ENCODE peak calls at places on chromosomes 3 and 15, in nine cellular contexts. C, N, E, M, L, Q, J, B and T are unnamed samples.

GRCh38 chr3:127410678-127411077 is 122.8 kb upstream of the PRR20G start:
- DNase-seq in J (no peak), M (no peak), Q (no peak), B (no peak), C (no peak), E (no peak), L (no peak), N (no peak), T (no peak)

GRCh38 chr15:62886431-62887071 is 156.0 kb upstream of the TPM1 start:
- DNase-seq in B (no peak), Q (no peak), E (peak), M (no peak), J (no peak), C (no peak), L (no peak), N (no peak), T (peak)

GRCh38 chr15:97143847-97144711 is 813.6 kb downstream of the NR2F2 start:
- DNase-seq in L (no peak), C (no peak), Q (no peak), J (no peak), N (no peak), E (no peak), M (no peak), B (no peak), T (no peak)

GRCh38 chr3:19202754-19203153 is 54.4 kb downstream of the KCNH8 start:
- DNase-seq in L (no peak), J (no peak), E (no peak), M (no peak), C (no peak), N (no peak), Q (no peak), B (no peak), T (no peak)

GRCh38 chr15:31326729-31327673 is at the start of gene KLF13:
- DNase-seq in B (peak), L (peak), J (no peak), Q (peak), C (no peak), N (peak), M (no peak), E (no peak), T (peak)

GRCh38 chr3:127477396-127477795 is 113.1 kb downstream of the TPRA1 start:
- DNase-seq in J (no peak), M (no peak), L (no peak), C (no peak), B (no peak), N (no peak), Q (peak), E (no peak), T (no peak)

GRCh38 chr3:124887177-124887995 is at the start of gene ITGB5:
- DNase-seq in J (no peak), E (peak), Q (peak), L (peak), M (peak), C (peak), B (peak), N (peak), T (peak)

GRCh38 chr15:99909914-99910313 is 176.7 kb upstream of the LYSMD4 start:
- DNase-seq in M (peak), E (no peak), Q (no peak), N (no peak), C (no peak), J (no peak), B (no peak), L (no peak), T (no peak)

GRCh38 chr3:32577621-32578556 is 7.2 kb upstream of the DYNC1LI1 start:
- DNase-seq in J (no peak), L (no peak), M (no peak), N (no peak), B (peak), Q (no peak), C (no peak), E (no peak), T (peak)

GRCh38 chr3:105014631-105015030 is 352.1 kb upstream of the ALCAM start:
- DNase-seq in C (no peak), M (no peak), J (no peak), N (no peak), E (peak), B (no peak), L (no peak), Q (no peak), T (peak)

GRCh38 chr3:143736651-143737050 is 111.6 kb downstream of the SLC9A9 start:
- DNase-seq in Q (no peak), C (no peak), J (no peak), L (no peak), M (no peak), E (peak), N (no peak), B (no peak), T (peak)

GRCh38 chr3:137165117-137165806 is 207.5 kb downstream of the IL20RB start:
- DNase-seq in J (peak), N (no peak), E (peak), Q (no peak), C (no peak), L (no peak), M (peak), B (no peak), T (peak)

GRCh38 chr3:117562000-117562399 is 852.4 kb downstream of the TUSC7 start:
- DNase-seq in M (peak), C (no peak), L (no peak), N (no peak), E (no peak), B (no peak), Q (no peak), J (no peak), T (no peak)

GRCh38 chr3:32313723-32314473 is 75.4 kb downstream of the CMTM8 start:
- DNase-seq in L (no peak), N (no peak), Q (no peak), C (no peak), E (peak), B (no peak), J (no peak), M (no peak), T (peak)

GRCh38 chr3:127702151-127702578 is 29.4 kb downstream of the ABTB1 start:
- DNase-seq in J (no peak), B (no peak), N (peak), L (no peak), C (no peak), M (no peak), E (no peak), Q (peak), T (no peak)

GRCh38 chr3:184603156-184604030 is 41.8 kb downstream of the EPHB3 start:
- DNase-seq in L (no peak), Q (no peak), C (no peak), B (no peak), N (no peak), M (no peak), E (peak), J (no peak), T (no peak)

GRCh38 chr3:180283251-180283650 is 246.5 kb upstream of the PEX5L start:
- DNase-seq in C (no peak), L (no peak), N (no peak), E (no peak), J (no peak), Q (no peak), M (no peak), B (no peak), T (no peak)

GRCh38 chr3:65685621-65686020 is 353.1 kb downstream of the MAGI1 start:
- DNase-seq in C (no peak), Q (no peak), E (peak), B (peak), N (no peak), L (no peak), J (no peak), M (peak), T (no peak)

GRCh38 chr3:82261013-82261412 is 499.6 kb upstream of the GBE1 start:
- DNase-seq in J (no peak), E (no peak), C (no peak), B (no peak), L (no peak), Q (no peak), N (no peak), M (no peak), T (no peak)

GRCh38 chr3:146682176-146682575 is 77.0 kb upstream of the PLSCR5 start:
- DNase-seq in C (no peak), E (no peak), B (no peak), L (no peak), M (no peak), N (no peak), Q (no peak), J (no peak), T (no peak)

GRCh38 chr3:129560931-129561594 is 18.1 kb downstream of the H1-8 start:
- DNase-seq in B (peak), L (no peak), Q (peak), C (peak), J (no peak), E (peak), M (peak), N (no peak), T (peak)

GRCh38 chr15:100781961-100782525 is 97.6 kb upstream of the ALDH1A3 start:
- DNase-seq in Q (no peak), M (no peak), C (no peak), E (no peak), B (peak), L (no peak), N (no peak), J (no peak), T (no peak)

GRCh38 chr3:127421943-127422662 is 134.3 kb upstream of the PRR20G start:
- DNase-seq in Q (no peak), B (no peak), J (no peak), L (no peak), N (peak), C (no peak), M (no peak), E (no peak), T (no peak)

GRCh38 chr15:96329403-96329981 is 1.0 kb upstream of the NR2F2 start:
- DNase-seq in M (no peak), N (peak), C (no peak), E (peak), Q (no peak), J (no peak), B (no peak), L (no peak), T (peak)

GRCh38 chr15:44081223-44082013 is 113.7 kb downstream of the FRMD5 start:
- DNase-seq in M (no peak), L (no peak), J (no peak), Q (no peak), B (no peak), C (no peak), N (no peak), E (peak), T (peak)

GRCh38 chr15:74525328-74525727 is 15.7 kb upstream of the ARID3B start:
- DNase-seq in L (no peak), N (no peak), C (no peak), M (no peak), E (no peak), J (no peak), Q (no peak), B (no peak), T (no peak)

GRCh38 chr3:154779571-154779970 is 300.5 kb upstream of the MME start:
- DNase-seq in L (no peak), M (no peak), C (no peak), N (no peak), Q (no peak), B (no peak), J (no peak), E (peak), T (peak)

GRCh38 chr3:72818092-72818721 is 30.0 kb downstream of the SHQ1 start:
- DNase-seq in M (peak), N (no peak), C (no peak), Q (no peak), B (no peak), J (no peak), L (no peak), E (no peak), T (peak)

GRCh38 chr15:90716317-90716975 is 700 bp upstream of the BLM start:
- DNase-seq in E (peak), N (no peak), Q (no peak), M (no peak), C (no peak), B (no peak), J (no peak), L (no peak), T (peak)

GRCh38 chr3:124878561-124879394 is 8.4 kb downstream of the ITGB5 start:
- DNase-seq in M (no peak), L (no peak), E (peak), C (peak), J (peak), Q (no peak), N (no peak), B (no peak), T (peak)

GRCh38 chr3:115248274-115248673 is 101.2 kb upstream of the ZBTB20 start:
- DNase-seq in B (no peak), J (no peak), L (no peak), Q (no peak), M (no peak), N (no peak), C (no peak), E (peak), T (peak)

GRCh38 chr15:60973637-60974415 is 255.3 kb downstream of the RORA start:
- DNase-seq in C (no peak), M (peak), E (peak), B (no peak), L (no peak), Q (no peak), N (no peak), J (no peak), T (peak)

GRCh38 chr3:166248784-166249183 is 411.6 kb upstream of the BCHE start:
- DNase-seq in J (no peak), E (no peak), N (no peak), M (no peak), Q (no peak), L (no peak), B (no peak), C (no peak), T (no peak)

GRCh38 chr3:178291971-178292370 is 244.3 kb upstream of the KCNMB2 start:
- DNase-seq in M (no peak), N (no peak), C (no peak), Q (no peak), J (no peak), E (no peak), B (no peak), L (no peak), T (no peak)

GRCh38 chr3:134419214-134419965 is 45.1 kb upstream of the AMOTL2 start:
- DNase-seq in B (no peak), E (no peak), L (no peak), J (no peak), M (no peak), Q (no peak), C (no peak), N (no peak), T (no peak)

GRCh38 chr15:66819084-66819483 is 117.0 kb downstream of the SMAD6 start:
- DNase-seq in J (no peak), M (no peak), Q (peak), N (no peak), L (no peak), C (no peak), B (no peak), E (no peak), T (peak)

GRCh38 chr3:112776000-112776399 is 70.7 kb downstream of the CD200R1L start:
- DNase-seq in M (no peak), L (no peak), B (no peak), N (no peak), Q (no peak), E (peak), J (no peak), C (no peak), T (peak)

GRCh38 chr15:77815015-77815414 is 182.3 kb upstream of the LINGO1 start:
- DNase-seq in E (no peak), C (no peak), B (no peak), J (no peak), L (no peak), N (no peak), M (no peak), Q (no peak), T (no peak)

GRCh38 chr3:158105710-158106438 is at the start of gene SHOX2:
- DNase-seq in B (peak), Q (peak), J (no peak), M (no peak), N (peak), E (no peak), C (no peak), L (no peak), T (peak)

GRCh38 chr3:189664311-189664710 is 33.1 kb downstream of the TP63 start:
- DNase-seq in C (peak), M (no peak), N (no peak), J (peak), B (no peak), E (peak), L (no peak), Q (no peak), T (peak)

GRCh38 chr3:139329364-139329850 is 14.4 kb upstream of the MRPS22 start:
- DNase-seq in B (peak), M (peak), C (no peak), N (peak), J (peak), Q (peak), L (peak), E (peak), T (peak)
- H3K4me3 ChIP-seq in B (no peak), M (no peak), C (no peak), N (no peak), J (no peak), Q (peak), L (peak), E (no peak), T (no peak)

GRCh38 chr3:47002490-47003410 is 23.3 kb downstream of the NBEAL2 start:
- DNase-seq in Q (peak), E (no peak), N (peak), C (no peak), M (no peak), J (no peak), L (no peak), B (no peak), T (no peak)
- TF ChIP-seq CTCF in Q (no peak), E (no peak), N (no peak), C (no peak), M (no peak), J (no peak), L (no peak), B (no peak), T (no peak)

DNA sequence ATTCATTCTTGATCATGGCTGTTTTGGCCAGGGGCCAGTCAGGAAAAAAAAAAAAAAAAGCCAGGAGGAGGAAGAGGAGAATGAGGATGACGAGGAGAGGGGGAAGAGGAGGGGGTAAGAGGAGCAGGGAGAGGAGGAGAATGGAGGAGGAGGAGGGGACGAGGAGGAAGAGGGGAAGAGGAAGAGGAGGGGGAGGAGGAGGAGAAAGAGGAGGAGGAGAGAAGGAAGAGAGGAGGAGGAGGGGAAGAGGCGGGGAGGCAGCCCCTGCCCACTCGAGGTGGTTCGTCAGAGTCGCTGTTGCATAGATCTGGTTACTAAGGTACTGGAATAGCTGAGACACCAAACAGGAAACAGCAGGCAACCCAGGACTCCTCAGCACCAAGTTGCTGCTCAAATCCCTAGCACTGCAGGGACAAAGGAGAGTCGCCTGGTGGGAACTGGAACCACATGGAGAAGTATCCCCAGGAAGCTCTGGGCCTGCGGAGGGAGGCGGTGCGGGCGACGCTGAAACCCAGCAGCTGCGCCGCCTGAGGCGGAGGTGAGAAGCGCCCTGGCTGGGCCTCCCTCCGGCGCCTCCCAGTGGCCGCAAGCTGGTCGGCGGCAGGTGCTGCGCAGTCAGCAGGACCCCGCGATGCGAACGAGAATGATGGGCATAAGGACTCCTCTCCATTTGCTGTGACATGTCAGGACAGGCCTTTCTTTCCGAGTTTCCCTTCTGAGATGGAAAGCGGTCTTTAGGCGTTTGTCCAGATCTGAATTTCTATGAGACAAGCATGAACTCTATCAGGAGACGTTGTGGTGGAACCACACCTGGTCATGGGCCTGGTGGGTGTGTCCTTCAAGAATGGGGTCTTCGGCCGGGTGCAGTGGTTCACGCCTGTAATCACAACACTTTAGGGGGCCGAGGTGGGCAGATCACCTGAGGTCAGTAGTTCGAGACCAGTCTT is 17.5 kb downstream of the FAM240A start:
- DNase-seq in E (peak), N (peak), C (peak), Q (peak), B (peak), M (peak), L (peak), J (peak), T (peak)
- H3K4me3 ChIP-seq in E (peak), N (peak), C (peak), Q (peak), B (peak), M (no peak), L (peak), J (peak), T (peak)

GRCh38 chr3:37993811-37994638 is 3.4 kb downstream of the VILL start:
- DNase-seq in E (peak), C (no peak), B (peak), N (peak), Q (peak), M (no peak), J (no peak), L (peak), T (peak)
- TF ChIP-seq CTCF in E (no peak), C (no peak), B (peak), N (no peak), Q (no peak), M (no peak), J (no peak), L (no peak), T (no peak)

GRCh38 chr15:81301815-81302399 is 22.0 kb downstream of the STARD5 start:
- DNase-seq in L (no peak), C (no peak), J (no peak), B (peak), N (no peak), Q (no peak), M (no peak), E (no peak), T (no peak)
- H3K4me3 ChIP-seq in L (peak), C (no peak), J (no peak), B (no peak), N (no peak), Q (peak), M (no peak), E (no peak), T (no peak)

DNA sequence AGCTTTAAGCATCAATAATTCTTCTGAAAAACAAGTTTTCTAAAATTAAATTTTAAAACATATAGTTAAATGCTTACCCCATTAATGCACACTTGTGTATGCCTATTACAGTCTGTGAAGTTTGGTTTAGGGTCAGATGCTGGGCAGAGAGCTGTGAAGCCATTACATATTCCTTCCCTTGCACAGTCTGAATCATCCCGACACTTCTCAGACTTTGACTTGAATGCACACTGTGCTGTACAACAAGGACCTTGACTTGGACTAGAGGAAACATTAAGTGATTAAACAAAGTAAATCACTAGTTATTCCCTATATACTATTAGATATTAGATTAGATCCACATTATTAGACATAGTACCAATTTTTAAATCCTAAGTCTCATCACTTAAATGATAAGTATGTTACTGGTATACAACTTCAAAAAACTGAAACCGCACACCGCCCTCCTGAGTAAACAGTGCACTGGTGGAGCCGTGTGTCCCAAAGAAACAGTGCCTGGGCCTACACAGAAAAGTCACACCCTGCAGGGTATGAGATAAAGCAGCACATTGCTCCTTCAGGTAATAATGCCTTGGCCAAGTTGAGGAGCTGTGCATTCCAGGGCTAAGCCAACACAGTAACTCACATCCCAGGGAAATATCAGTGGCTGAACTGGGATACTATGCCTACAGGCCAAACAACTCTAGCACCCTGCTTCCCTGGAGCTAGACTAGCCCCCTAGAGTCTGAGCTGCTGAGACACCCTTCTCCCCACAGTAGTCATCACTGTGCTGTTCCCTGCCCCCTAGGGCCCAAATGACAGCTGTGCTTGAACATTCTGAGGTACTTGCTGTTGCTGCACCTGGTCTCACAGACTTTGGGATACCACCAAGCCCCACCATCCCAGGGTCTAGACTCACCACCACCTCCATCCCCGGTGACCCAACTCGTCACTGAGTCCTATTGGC is 137.5 kb downstream of the ADAM10 start:
- DNase-seq in M (no peak), L (no peak), E (no peak), J (no peak), N (no peak), C (no peak), B (no peak), Q (no peak), T (no peak)
- TF ChIP-seq CTCF in M (no peak), L (no peak), E (no peak), J (no peak), N (no peak), C (no peak), B (no peak), Q (no peak), T (no peak)